ENCODE peak calls at places on chromosomes 13 and 19, in eight cellular contexts. K, B, E, M, W, A, X and C are unnamed samples.

GRCh38 chr13:23848639-23849282 is 40.4 kb downstream of the MIPEP start:
- DNase-seq in K (no peak), B (no peak), E (no peak), M (no peak), W (no peak), A (no peak), X (no peak), C (no peak)

GRCh38 chr19:49560358-49560900 is 19.9 kb downstream of the NOSIP start:
- DNase-seq in K (no peak), B (peak), E (no peak), M (peak), W (no peak), A (no peak), X (peak), C (no peak)

GRCh38 chr13:94620286-94620896 is 18.7 kb downstream of the GPR180 start:
- DNase-seq in K (peak), B (no peak), E (peak), M (no peak), W (peak), A (no peak), X (no peak), C (no peak)

GRCh38 chr13:32650705-32651311 is 64.6 kb downstream of the PDS5B start:
- DNase-seq in K (peak), B (peak), E (peak), M (peak), W (peak), A (peak), X (peak), C (peak)

GRCh38 chr19:28468701-28469459 is 744.1 kb downstream of the UQCRFS1 start:
- DNase-seq in K (peak), B (no peak), E (peak), M (no peak), W (peak), A (peak), X (no peak), C (peak)

GRCh38 chr19:48474084-48474592 is 5.0 kb downstream of the CYTH2 start:
- DNase-seq in K (no peak), B (no peak), E (no peak), M (no peak), W (no peak), A (no peak), X (no peak), C (no peak)

GRCh38 chr13:113599396-113599795 is 14.8 kb downstream of the TFDP1 start:
- DNase-seq in K (no peak), B (no peak), E (no peak), M (no peak), W (no peak), A (no peak), X (no peak), C (no peak)

GRCh38 chr19:2560369-2560768 is 84.4 kb downstream of the GADD45B start:
- DNase-seq in K (no peak), B (no peak), E (no peak), M (no peak), W (no peak), A (no peak), X (no peak), C (no peak)

GRCh38 chr19:11949201-11949600 is 15.6 kb upstream of the ZNF763 start:
- DNase-seq in K (no peak), B (no peak), E (no peak), M (no peak), W (no peak), A (no peak), X (no peak), C (no peak)

GRCh38 chr13:101623469-101624209 is 171.2 kb downstream of the ITGBL1 start:
- DNase-seq in K (peak), B (no peak), E (peak), M (no peak), W (no peak), A (no peak), X (no peak), C (peak)

GRCh38 chr19:6674868-6675305 is 4.9 kb upstream of the TNFSF14 start:
- DNase-seq in K (peak), B (peak), E (peak), M (peak), W (no peak), A (peak), X (peak), C (peak)

GRCh38 chr13:71865858-71866172 is 1.2 kb downstream of the DACH1 start:
- DNase-seq in K (no peak), B (no peak), E (no peak), M (no peak), W (peak), A (peak), X (no peak), C (no peak)

GRCh38 chr13:101552797-101553196 is 100.3 kb downstream of the ITGBL1 start:
- DNase-seq in K (peak), B (no peak), E (peak), M (no peak), W (no peak), A (no peak), X (no peak), C (no peak)

GRCh38 chr19:18754501-18754900 is 36.6 kb downstream of the COMP start:
- DNase-seq in K (no peak), B (no peak), E (no peak), M (no peak), W (no peak), A (no peak), X (no peak), C (no peak)

GRCh38 chr19:4866595-4867424 is 657 bp downstream of the PLIN3 start:
- DNase-seq in K (peak), B (peak), E (peak), M (peak), W (no peak), A (peak), X (peak), C (peak)

GRCh38 chr19:49119411-49120324 is at the start of gene PPFIA3:
- DNase-seq in K (peak), B (peak), E (peak), M (peak), W (no peak), A (peak), X (no peak), C (peak)

GRCh38 chr13:27954406-27954851 is 14.7 kb downstream of the CDX2 start:
- DNase-seq in K (peak), B (no peak), E (no peak), M (no peak), W (peak), A (peak), X (no peak), C (no peak)